ENCODE peak calls at places on chromosomes 13 and 19, in seven cellular contexts. One of them, this sample, is unnamed.

GRCh38 chr13:70874646-70875045 is 766.4 kb upstream of the KLHL1 start:
- DNase-seq in stimulated activated naive CD8-positive, alpha-beta T cell treated with anti-CD3 and anti-CD28 coated beads, Interleukin-15, amount 100 ng/mL, for 72 hours: no peak
- DNase-seq in AG08395: no peak
- DNase-seq in stimulated activated CD8-positive, alpha-beta memory T cell treated with anti-CD3 and anti-CD28 coated beads, Interleukin-4, amount 100 ng/mL, for 48 hours: no peak
- DNase-seq in AG09319: no peak
- DNase-seq in breast epithelium: no peak
- DNase-seq in HL-60: no peak
- DNase-seq in this sample: no peak

GRCh38 chr13:110625771-110626321 is 10.5 kb downstream of the NAXD start:
- DNase-seq in stimulated activated naive CD8-positive, alpha-beta T cell treated with anti-CD3 and anti-CD28 coated beads, Interleukin-15, amount 100 ng/mL, for 72 hours: no peak
- DNase-seq in AG08395: no peak
- DNase-seq in stimulated activated CD8-positive, alpha-beta memory T cell treated with anti-CD3 and anti-CD28 coated beads, Interleukin-4, amount 100 ng/mL, for 48 hours: no peak
- DNase-seq in AG09319: no peak
- DNase-seq in breast epithelium: no peak
- DNase-seq in HL-60: no peak
- DNase-seq in this sample: no peak

GRCh38 chr19:10780368-10780767 is 55.6 kb downstream of the TMED1 start:
- DNase-seq in stimulated activated naive CD8-positive, alpha-beta T cell treated with anti-CD3 and anti-CD28 coated beads, Interleukin-15, amount 100 ng/mL, for 72 hours: no peak
- DNase-seq in AG08395: no peak
- DNase-seq in stimulated activated CD8-positive, alpha-beta memory T cell treated with anti-CD3 and anti-CD28 coated beads, Interleukin-4, amount 100 ng/mL, for 48 hours: no peak
- DNase-seq in AG09319: no peak
- DNase-seq in breast epithelium: peak; percentile 24
- DNase-seq in HL-60: peak; percentile 95
- DNase-seq in this sample: no peak

GRCh38 chr19:6271251-6271650 is 8.5 kb downstream of the MLLT1 start:
- DNase-seq in stimulated activated naive CD8-positive, alpha-beta T cell treated with anti-CD3 and anti-CD28 coated beads, Interleukin-15, amount 100 ng/mL, for 72 hours: no peak
- DNase-seq in AG08395: peak; percentile 50
- DNase-seq in stimulated activated CD8-positive, alpha-beta memory T cell treated with anti-CD3 and anti-CD28 coated beads, Interleukin-4, amount 100 ng/mL, for 48 hours: no peak
- DNase-seq in AG09319: no peak
- DNase-seq in breast epithelium: no peak
- DNase-seq in HL-60: no peak
- DNase-seq in this sample: no peak

GRCh38 chr13:39945226-39945625 is 289.8 kb downstream of the COG6 start:
- DNase-seq in stimulated activated naive CD8-positive, alpha-beta T cell treated with anti-CD3 and anti-CD28 coated beads, Interleukin-15, amount 100 ng/mL, for 72 hours: no peak
- DNase-seq in AG08395: no peak
- DNase-seq in stimulated activated CD8-positive, alpha-beta memory T cell treated with anti-CD3 and anti-CD28 coated beads, Interleukin-4, amount 100 ng/mL, for 48 hours: no peak
- DNase-seq in AG09319: no peak
- DNase-seq in breast epithelium: no peak
- DNase-seq in HL-60: no peak
- DNase-seq in this sample: no peak

GRCh38 chr13:32314968-32315254 is 252 bp downstream of the ZAR1L start:
- DNase-seq in stimulated activated naive CD8-positive, alpha-beta T cell treated with anti-CD3 and anti-CD28 coated beads, Interleukin-15, amount 100 ng/mL, for 72 hours: peak; percentile 76
- DNase-seq in AG08395: peak; percentile 32
- DNase-seq in stimulated activated CD8-positive, alpha-beta memory T cell treated with anti-CD3 and anti-CD28 coated beads, Interleukin-4, amount 100 ng/mL, for 48 hours: peak; percentile 75
- DNase-seq in AG09319: no peak
- DNase-seq in breast epithelium: peak; percentile 40
- DNase-seq in HL-60: no peak
- DNase-seq in this sample: no peak

GRCh38 chr13:28657784-28658538 is 969 bp upstream of the POMP start:
- DNase-seq in stimulated activated naive CD8-positive, alpha-beta T cell treated with anti-CD3 and anti-CD28 coated beads, Interleukin-15, amount 100 ng/mL, for 72 hours: no peak
- DNase-seq in AG08395: no peak
- DNase-seq in stimulated activated CD8-positive, alpha-beta memory T cell treated with anti-CD3 and anti-CD28 coated beads, Interleukin-4, amount 100 ng/mL, for 48 hours: no peak
- DNase-seq in AG09319: no peak
- DNase-seq in breast epithelium: no peak
- DNase-seq in HL-60: peak; percentile 35
- DNase-seq in this sample: no peak

GRCh38 chr13:30880151-30880551 is 25.9 kb upstream of the MEDAG start:
- DNase-seq in stimulated activated naive CD8-positive, alpha-beta T cell treated with anti-CD3 and anti-CD28 coated beads, Interleukin-15, amount 100 ng/mL, for 72 hours: no peak
- DNase-seq in AG08395: peak; percentile 30
- DNase-seq in stimulated activated CD8-positive, alpha-beta memory T cell treated with anti-CD3 and anti-CD28 coated beads, Interleukin-4, amount 100 ng/mL, for 48 hours: no peak
- DNase-seq in AG09319: no peak
- DNase-seq in breast epithelium: no peak
- DNase-seq in HL-60: no peak
- DNase-seq in this sample: no peak

GRCh38 chr19:10019246-10019645 is 6.0 kb downstream of the RDH8 start:
- DNase-seq in stimulated activated naive CD8-positive, alpha-beta T cell treated with anti-CD3 and anti-CD28 coated beads, Interleukin-15, amount 100 ng/mL, for 72 hours: no peak
- DNase-seq in AG08395: no peak
- DNase-seq in stimulated activated CD8-positive, alpha-beta memory T cell treated with anti-CD3 and anti-CD28 coated beads, Interleukin-4, amount 100 ng/mL, for 48 hours: no peak
- DNase-seq in AG09319: no peak
- DNase-seq in breast epithelium: no peak
- DNase-seq in HL-60: no peak
- DNase-seq in this sample: no peak

GRCh38 chr19:29872224-29872731 is 60.5 kb downstream of the CCNE1 start:
- DNase-seq in stimulated activated naive CD8-positive, alpha-beta T cell treated with anti-CD3 and anti-CD28 coated beads, Interleukin-15, amount 100 ng/mL, for 72 hours: peak; percentile 17
- DNase-seq in AG08395: no peak
- DNase-seq in stimulated activated CD8-positive, alpha-beta memory T cell treated with anti-CD3 and anti-CD28 coated beads, Interleukin-4, amount 100 ng/mL, for 48 hours: no peak
- DNase-seq in AG09319: no peak
- DNase-seq in breast epithelium: no peak
- DNase-seq in HL-60: no peak
- DNase-seq in this sample: no peak

GRCh38 chr19:49421039-49421877 is 2.0 kb downstream of the PTH2 start:
- DNase-seq in stimulated activated naive CD8-positive, alpha-beta T cell treated with anti-CD3 and anti-CD28 coated beads, Interleukin-15, amount 100 ng/mL, for 72 hours: peak; percentile 41
- DNase-seq in AG08395: peak; percentile 88
- DNase-seq in stimulated activated CD8-positive, alpha-beta memory T cell treated with anti-CD3 and anti-CD28 coated beads, Interleukin-4, amount 100 ng/mL, for 48 hours: peak; percentile 72
- DNase-seq in AG09319: no peak
- DNase-seq in breast epithelium: peak; percentile 54
- DNase-seq in HL-60: no peak
- DNase-seq in this sample: no peak

GRCh38 chr13:85174291-85174690 is 624.9 kb downstream of the SLITRK6 start:
- DNase-seq in stimulated activated naive CD8-positive, alpha-beta T cell treated with anti-CD3 and anti-CD28 coated beads, Interleukin-15, amount 100 ng/mL, for 72 hours: no peak
- DNase-seq in AG08395: no peak
- DNase-seq in stimulated activated CD8-positive, alpha-beta memory T cell treated with anti-CD3 and anti-CD28 coated beads, Interleukin-4, amount 100 ng/mL, for 48 hours: no peak
- DNase-seq in AG09319: no peak
- DNase-seq in breast epithelium: no peak
- DNase-seq in HL-60: no peak
- DNase-seq in this sample: no peak

GRCh38 chr19:339262-339887 is 5.2 kb downstream of the MIER2 start:
- DNase-seq in stimulated activated naive CD8-positive, alpha-beta T cell treated with anti-CD3 and anti-CD28 coated beads, Interleukin-15, amount 100 ng/mL, for 72 hours: no peak
- DNase-seq in AG08395: no peak
- DNase-seq in stimulated activated CD8-positive, alpha-beta memory T cell treated with anti-CD3 and anti-CD28 coated beads, Interleukin-4, amount 100 ng/mL, for 48 hours: no peak
- DNase-seq in AG09319: no peak
- DNase-seq in breast epithelium: no peak
- DNase-seq in HL-60: no peak
- DNase-seq in this sample: no peak

This sample was measured in AG04449.